ENCODE peak calls at places on chromosome 17, in seven cellular contexts. R is astrocyte, T is SK-N-SH, A is heart right ventricle, X is H7, N is K562, H is breast epithelium. G is an unnamed sample.

GRCh38 chr17:8947201-8947600 is 18.3 kb downstream of the PIK3R5 start:
- DNase-seq in R (no peak), T (no peak), A (no peak), X (no peak), N (no peak), H (no peak), G (no peak)

GRCh38 chr17:39753514-39754160 is 15.9 kb downstream of the GRB7 start:
- DNase-seq in R (no peak), T (peak; percentile 88), A (peak; percentile 75), X (peak; percentile 91), N (no peak), H (peak; percentile 20), G (peak; percentile 83)

GRCh38 chr17:60293580-60294335 is 98.2 kb downstream of the USP32 start:
- DNase-seq in R (no peak), T (no peak), A (no peak), X (no peak), N (no peak), H (no peak), G (no peak)

GRCh38 chr17:927611-928461 is 51.7 kb downstream of the NXN start:
- DNase-seq in R (peak; percentile 99), T (no peak), A (no peak), X (peak; percentile 67), N (no peak), H (peak; percentile 85), G (no peak)

GRCh38 chr17:63333869-63334268 is 112.2 kb downstream of the CYB561 start:
- DNase-seq in R (no peak), T (no peak), A (no peak), X (no peak), N (no peak), H (no peak), G (no peak)

GRCh38 chr17:38885728-38886642 is 16.1 kb downstream of the LASP1 start:
- DNase-seq in R (peak; percentile 49), T (peak; percentile 75), A (no peak), X (peak; percentile 82), N (no peak), H (no peak), G (no peak)

GRCh38 chr17:59074494-59074893 is 32.2 kb downstream of the TRIM37 start:
- DNase-seq in R (peak; percentile 48), T (no peak), A (no peak), X (no peak), N (no peak), H (no peak), G (no peak)

GRCh38 chr17:9644910-9645751 is at the start of gene USP43:
- DNase-seq in R (no peak), T (peak; percentile 36), A (no peak), X (peak; percentile 94), N (peak; percentile 3), H (peak; percentile 27), G (peak; percentile 88)

GRCh38 chr17:29918922-29919856 is 10.8 kb downstream of the SSH2 start:
- DNase-seq in R (peak; percentile 90), T (no peak), A (no peak), X (no peak), N (no peak), H (no peak), G (no peak)

GRCh38 chr17:79156463-79157095 is 82.0 kb downstream of the ENGASE start:
- DNase-seq in R (no peak), T (no peak), A (no peak), X (peak; percentile 84), N (peak; percentile 9), H (no peak), G (no peak)

GRCh38 chr17:2701161-2701995 is 10.2 kb downstream of the CLUH start:
- DNase-seq in R (no peak), T (peak; percentile 24), A (no peak), X (peak; percentile 59), N (no peak), H (no peak), G (no peak)

GRCh38 chr17:38452719-38453118 is 24.5 kb downstream of the ARHGAP23 start:
- DNase-seq in R (no peak), T (no peak), A (no peak), X (peak; percentile 61), N (no peak), H (no peak), G (no peak)

GRCh38 chr17:72528683-72529082 is 407.9 kb downstream of the SOX9 start:
- DNase-seq in R (no peak), T (no peak), A (no peak), X (no peak), N (no peak), H (no peak), G (no peak)

GRCh38 chr17:72614871-72615626 is 477.4 kb downstream of the SLC39A11 start:
- DNase-seq in R (peak; percentile 81), T (no peak), A (no peak), X (peak; percentile 56), N (no peak), H (peak; percentile 36), G (peak; percentile 65)

GRCh38 chr17:61139219-61139618 is 260.4 kb upstream of the TBX2 start:
- DNase-seq in R (peak; percentile 79), T (no peak), A (no peak), X (no peak), N (no peak), H (peak; percentile 32), G (no peak)

GRCh38 chr17:20210614-20211013 is 201.5 kb downstream of the SPECC1 start:
- DNase-seq in R (no peak), T (no peak), A (no peak), X (no peak), N (no peak), H (no peak), G (no peak)

GRCh38 chr17:36935681-36936454 is 1.4 kb upstream of the LHX1 start:
- DNase-seq in R (no peak), T (peak; percentile 60), A (no peak), X (peak; percentile 86), N (peak; percentile 46), H (no peak), G (no peak)
- H3K27me3 ChIP-seq in R (peaks cover 96% of the 10 kb centered on the region), T (peaks cover 98% of the 10 kb centered on the region), A (peaks cover 100% of the 10 kb centered on the region), X (peaks cover 97% of the 10 kb centered on the region), N (peaks cover 92% of the 10 kb centered on the region), H (peaks cover 100% of the 10 kb centered on the region), G (peaks cover 22% of the 10 kb centered on the region)

GRCh38 chr17:27535975-27536374 is 79.7 kb downstream of the KSR1 start:
- DNase-seq in R (peak; percentile 39), T (no peak), A (no peak), X (no peak), N (no peak), H (no peak), G (no peak)
- H3K27me3 ChIP-seq in R (no peaks in the 10 kb centered on the region), T (no peaks in the 10 kb centered on the region), A (no peaks in the 10 kb centered on the region), X (no peaks in the 10 kb centered on the region), N (no peaks in the 10 kb centered on the region), H (no peaks in the 10 kb centered on the region), G (no peaks in the 10 kb centered on the region)

DNA sequence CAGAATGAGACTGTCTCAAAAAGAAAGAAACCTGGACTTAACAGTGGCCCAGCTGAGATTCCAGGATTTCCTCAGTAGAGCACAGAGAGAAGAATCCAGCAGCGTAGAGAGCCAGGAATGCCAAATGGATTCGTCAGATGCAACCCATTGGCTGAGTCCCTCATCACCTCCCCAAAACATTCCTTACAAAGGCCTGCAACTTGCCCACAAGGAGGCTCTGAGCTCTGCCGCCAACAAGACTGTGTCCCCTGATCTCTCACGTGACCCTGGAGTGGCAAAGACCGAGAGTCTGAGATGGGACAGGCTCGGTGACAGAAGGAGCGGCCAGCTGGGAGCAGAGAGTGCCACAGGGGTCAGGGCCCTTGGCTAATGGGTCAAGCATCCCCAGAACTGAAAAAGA is 6.9 kb upstream of the CHMP6 start:
- DNase-seq in R (peak; percentile 97), T (no peak), A (no peak), X (peak; percentile 90), N (no peak), H (no peak), G (no peak)
- H3K27me3 ChIP-seq in R (no peaks in the 10 kb centered on the region), T (no peaks in the 10 kb centered on the region), A (peaks cover 15% of the 10 kb centered on the region), X (peaks cover 5% of the 10 kb centered on the region), N (peaks cover 12% of the 10 kb centered on the region), H (peaks cover 10% of the 10 kb centered on the region), G (no peaks in the 10 kb centered on the region)

GRCh38 chr17:34579979-34580684 is 750 bp downstream of the TMEM132E start:
- DNase-seq in R (no peak), T (peak; percentile 83), A (peak; percentile 36), X (peak; percentile 84), N (no peak), H (no peak), G (peak; percentile 33)
- H3K27me3 ChIP-seq in R (peaks cover 59% of the 10 kb centered on the region), T (peaks cover 84% of the 10 kb centered on the region), A (peaks cover 98% of the 10 kb centered on the region), X (peaks cover 98% of the 10 kb centered on the region), N (no peaks in the 10 kb centered on the region), H (peaks cover 92% of the 10 kb centered on the region), G (peaks cover 7% of the 10 kb centered on the region)

GRCh38 chr17:48540213-48540612 is 4.7 kb downstream of the HOXB2 start:
- DNase-seq in R (peak; percentile 67), T (no peak), A (no peak), X (no peak), N (no peak), H (no peak), G (no peak)

GRCh38 chr17:48539177-48539576 is 5.7 kb downstream of the HOXB2 start:
- DNase-seq in R (peak; percentile 97), T (no peak), A (no peak), X (no peak), N (no peak), H (no peak), G (no peak)

GRCh38 chr17:48541574-48542113 is 3.3 kb downstream of the HOXB2 start:
- DNase-seq in R (no peak), T (peak; percentile 44), A (peak; percentile 73), X (peak; percentile 82), N (peak; percentile 80), H (no peak), G (no peak)

GRCh38 chr17:48541036-48541573 is 3.8 kb downstream of the HOXB2 start:
- DNase-seq in R (no peak), T (no peak), A (no peak), X (no peak), N (peak; percentile 43), H (no peak), G (no peak)

DNA sequence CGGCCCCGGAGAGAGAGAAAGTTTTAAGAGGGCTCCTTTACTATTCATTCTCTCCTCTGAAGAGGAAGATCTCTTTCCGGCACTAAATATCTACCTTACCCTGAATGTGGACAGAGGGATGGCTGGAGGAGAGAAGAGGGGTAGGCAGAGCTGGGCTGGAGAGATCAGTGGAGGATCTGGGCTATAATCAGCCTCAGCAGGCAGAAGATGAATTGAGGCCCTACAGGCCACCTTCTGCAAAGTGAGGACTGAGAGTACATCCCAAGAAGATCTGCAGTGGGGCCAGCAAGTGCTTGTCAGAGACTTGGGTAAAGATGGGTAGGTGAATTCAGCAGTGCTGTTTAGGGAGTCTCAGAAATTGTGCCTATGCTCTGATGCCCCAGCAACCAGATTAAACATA is 6.5 kb upstream of the HOXB1 start:
- DNase-seq in R (no peak), T (no peak), A (no peak), X (no peak), N (no peak), H (no peak), G (no peak)
- H3K27me3 ChIP-seq in R (peaks cover 11% of the 10 kb centered on the region), T (peaks cover 95% of the 10 kb centered on the region), A (peaks cover 60% of the 10 kb centered on the region), X (peaks cover 37% of the 10 kb centered on the region), N (no peaks in the 10 kb centered on the region), H (peaks cover 7% of the 10 kb centered on the region), G (no peaks in the 10 kb centered on the region)

DNA sequence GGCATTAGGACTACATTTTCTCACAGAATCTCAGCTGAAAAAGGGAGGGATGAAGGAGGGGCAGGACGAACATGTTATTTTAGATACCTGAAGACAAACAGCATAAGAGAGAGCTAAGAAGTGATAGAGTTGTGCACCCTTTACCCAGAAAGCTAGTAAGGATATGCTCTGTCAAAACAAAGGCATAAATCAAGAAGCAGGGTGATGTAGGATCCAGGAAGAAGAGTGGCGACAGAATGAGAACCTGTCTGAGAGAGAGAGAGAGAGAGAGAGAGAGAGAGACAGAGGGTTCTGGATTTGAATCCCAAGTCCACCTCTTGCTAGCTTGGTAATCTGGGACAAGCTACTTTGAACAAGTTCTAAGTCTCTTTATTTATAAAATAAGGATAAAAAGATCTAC is 103.4 kb downstream of the SPAG9 start:
- DNase-seq in R (no peak), T (no peak), A (no peak), X (no peak), N (no peak), H (no peak), G (no peak)
- H3K27me3 ChIP-seq in R (no peaks in the 10 kb centered on the region), T (no peaks in the 10 kb centered on the region), A (no peaks in the 10 kb centered on the region), X (no peaks in the 10 kb centered on the region), N (no peaks in the 10 kb centered on the region), H (no peaks in the 10 kb centered on the region), G (no peaks in the 10 kb centered on the region)

G was measured in pancreas.